ENCODE peak calls at places on chromosomes 3 and 15, in four cellular contexts. R is H1, M is mesendoderm, P is IMR-90. B is an unnamed sample.

GRCh38 chr15:80526556-80527340 is 122.6 kb downstream of the ARNT2 start:
- DNase-seq in M (no peak), R (no peak), P (peak), B (no peak)

GRCh38 chr3:99799420-99799819 is 18.2 kb upstream of the CMSS1 start:
- DNase-seq in R (no peak), P (no peak), M (no peak), B (no peak)

GRCh38 chr3:44128057-44128775 is 113.5 kb upstream of the TOPAZ1 start:
- DNase-seq in M (peak), P (no peak), R (no peak), B (peak)

GRCh38 chr3:94776401-94776915 is 713.6 kb downstream of the NSUN3 start:
- DNase-seq in P (no peak), R (no peak), M (no peak), B (no peak)

GRCh38 chr3:142498397-142499180 is 50.8 kb upstream of the XRN1 start:
- DNase-seq in R (no peak), M (no peak), P (peak), B (no peak)

GRCh38 chr15:83653639-83654378 is at the start of gene ADAMTSL3:
- DNase-seq in R (peak), M (peak), P (no peak), B (peak)

GRCh38 chr15:29924750-29925149 is 102.5 kb upstream of the TJP1 start:
- DNase-seq in R (peak), M (peak), P (peak), B (peak)

GRCh38 chr3:134369231-134369741 is 5.0 kb downstream of the AMOTL2 start:
- DNase-seq in R (no peak), P (peak), M (peak), B (peak)

GRCh38 chr3:101497803-101498202 is 15.2 kb downstream of the SENP7 start:
- DNase-seq in P (no peak), R (no peak), M (no peak), B (no peak)

GRCh38 chr3:159237221-159237620 is 435.4 kb downstream of the MFSD1 start:
- DNase-seq in R (no peak), M (no peak), P (no peak), B (no peak)

GRCh38 chr3:56694852-56695563 is 11.9 kb upstream of the TASOR start:
- DNase-seq in M (no peak), P (no peak), R (no peak), B (no peak)
- H3K56ac ChIP-seq in M (no peak), P (no peak), R (no peak), B (no peak)

GRCh38 chr3:108006901-108007331 is 83.9 kb downstream of the CD47 start:
- DNase-seq in R (no peak), M (no peak), P (no peak), B (no peak)
- H4K5ac ChIP-seq in R (no peak), M (no peak), P (no peak), B (no peak)

DNA sequence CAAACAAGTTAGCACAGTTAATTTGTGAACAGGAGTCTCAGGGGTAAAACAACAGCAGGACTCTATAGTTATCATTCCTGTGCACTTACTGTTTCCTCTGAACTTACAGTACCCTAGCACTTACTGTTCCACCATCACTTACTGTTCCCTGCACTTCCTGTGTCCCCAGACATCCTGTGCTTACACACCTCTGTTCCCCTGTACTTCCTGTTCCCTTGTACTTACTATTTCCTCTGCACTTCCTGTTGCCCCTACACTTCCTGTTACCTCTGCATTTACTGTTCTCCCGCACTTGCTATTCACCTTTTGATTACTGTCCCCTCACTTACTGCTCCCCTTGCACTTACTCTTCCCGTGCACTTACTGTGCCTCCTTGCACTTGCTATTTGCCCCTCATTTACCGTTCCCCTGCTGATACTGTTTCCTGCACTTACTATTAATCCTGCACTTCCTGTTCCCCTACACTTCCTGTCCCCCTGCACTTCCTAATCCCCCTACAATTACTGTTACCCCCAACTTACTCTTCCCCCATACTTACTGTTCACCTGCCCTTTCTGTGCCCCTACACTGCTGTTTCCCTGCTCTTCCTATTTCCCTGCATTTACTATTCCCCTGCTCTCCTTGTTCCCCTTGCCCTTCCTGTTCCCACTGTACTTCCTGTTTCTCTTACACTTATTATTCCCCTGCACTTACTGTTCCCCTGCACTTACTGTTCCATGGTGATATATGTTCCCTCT is 30.3 kb downstream of the TPRA1 start:
- DNase-seq in P (no peak), R (no peak), M (no peak), B (no peak)
- H3K56ac ChIP-seq in P (no peak), R (peak), M (no peak), B (no peak)

GRCh38 chr3:194425399-194425798 is 26.3 kb upstream of the GP5 start:
- DNase-seq in R (no peak), P (peak), M (no peak), B (no peak)

GRCh38 chr3:194422188-194422587 is 23.1 kb upstream of the GP5 start:
- DNase-seq in P (peak), M (no peak), R (no peak), B (no peak)

GRCh38 chr3:194424953-194425352 is 25.9 kb upstream of the GP5 start:
- DNase-seq in M (no peak), P (no peak), R (no peak), B (no peak)

GRCh38 chr3:194423317-194423716 is 24.3 kb upstream of the GP5 start:
- DNase-seq in M (no peak), R (no peak), P (peak), B (no peak)

DNA sequence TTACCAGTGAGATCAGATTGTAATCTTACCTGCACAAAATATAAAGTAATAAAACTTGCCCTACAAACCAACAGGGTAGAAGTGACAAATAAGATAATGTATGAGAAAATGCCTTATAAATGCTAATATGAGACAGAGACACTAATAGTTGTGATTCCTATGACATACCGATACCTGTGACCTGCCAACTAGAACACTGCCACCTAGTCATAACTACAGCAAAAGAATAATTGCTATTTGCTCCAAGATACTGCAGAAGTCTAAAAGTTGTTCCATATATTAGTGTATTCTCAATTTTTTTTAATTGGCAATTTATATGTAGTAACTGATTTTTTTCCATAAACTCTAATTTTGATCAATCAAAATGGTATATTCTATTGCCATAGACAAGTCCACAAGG is 25.3 kb upstream of the GP5 start:
- DNase-seq in R (no peak), P (no peak), M (no peak), B (no peak)
- H4K5ac ChIP-seq in R (no peak), P (no peak), M (no peak), B (no peak)

GRCh38 chr3:14511971-14512943 is 27.9 kb downstream of the GRIP2 start:
- DNase-seq in R (no peak), M (no peak), P (no peak), B (peak)
- H3K56ac ChIP-seq in R (no peak), M (no peak), P (no peak), B (no peak)

GRCh38 chr3:161132391-161132790 is 27.2 kb upstream of the B3GALNT1 start:
- DNase-seq in R (no peak), M (no peak), P (no peak), B (no peak)

GRCh38 chr3:161139686-161140085 is 34.5 kb upstream of the B3GALNT1 start:
- DNase-seq in R (no peak), P (no peak), M (no peak), B (no peak)

GRCh38 chr3:161142486-161142885 is 37.3 kb upstream of the B3GALNT1 start:
- DNase-seq in P (no peak), M (no peak), R (no peak), B (no peak)

DNA sequence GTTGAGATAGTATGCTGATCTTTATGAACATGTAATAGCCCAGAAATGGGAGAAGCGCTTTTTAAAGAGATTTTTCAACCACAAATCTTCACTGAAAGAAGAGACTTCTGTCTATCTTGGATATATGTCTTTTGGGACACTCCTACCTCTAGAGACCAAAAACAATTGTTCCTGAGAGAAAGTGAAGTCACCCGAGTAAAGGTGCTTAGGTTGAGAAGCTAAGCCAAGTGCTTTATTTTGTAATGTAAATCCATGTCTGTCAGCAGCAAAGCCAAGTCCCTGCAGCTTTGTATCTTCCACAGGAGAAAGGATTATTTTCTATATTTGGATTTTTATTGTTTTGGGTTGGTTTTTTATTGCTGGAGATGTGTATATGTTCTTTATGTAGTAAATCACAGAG is 32.1 kb upstream of the B3GALNT1 start:
- DNase-seq in P (no peak), M (no peak), R (no peak), B (no peak)
- H4K5ac ChIP-seq in P (no peak), M (no peak), R (no peak), B (no peak)

GRCh38 chr3:166764698-166765318 is 615.3 kb downstream of the ZBBX start:
- DNase-seq in R (no peak), P (no peak), M (peak), B (no peak)

GRCh38 chr3:166760114-166760513 is 620.0 kb downstream of the ZBBX start:
- DNase-seq in R (no peak), P (no peak), M (no peak), B (no peak)
- H3K56ac ChIP-seq in R (no peak), P (no peak), M (no peak), B (no peak)

GRCh38 chr15:28181386-28181785 is 82.3 kb upstream of the OCA2 start:
- DNase-seq in M (no peak), R (no peak), P (no peak), B (no peak)

GRCh38 chr15:28178727-28179126 is 79.6 kb upstream of the OCA2 start:
- DNase-seq in R (no peak), M (no peak), P (no peak), B (no peak)

GRCh38 chr15:28178290-28178689 is 79.2 kb upstream of the OCA2 start:
- DNase-seq in P (no peak), M (no peak), R (no peak), B (no peak)

GRCh38 chr15:28182216-28182615 is 83.1 kb upstream of the OCA2 start:
- DNase-seq in R (no peak), P (no peak), M (no peak), B (no peak)

GRCh38 chr15:28179270-28179669 is 80.2 kb upstream of the OCA2 start:
- DNase-seq in M (no peak), P (no peak), R (no peak), B (no peak)
- H4K5ac ChIP-seq in M (no peak), P (no peak), R (no peak), B (no peak)

B was measured in H9.